ENCODE peak calls at places on chromosomes 13 and 19, in ten cellular contexts. One of them, this sample, is unnamed.

GRCh38 chr13:28199089-28199488 is 60.7 kb downstream of the PAN3 start:
- DNase-seq in OCI-LY7: no peak
- DNase-seq in AG08395: no peak
- DNase-seq in COLO829: no peak
- DNase-seq in A549: no peak
- DNase-seq in stimulated activated CD8-positive, alpha-beta memory T cell treated with anti-CD3 and anti-CD28 coated beads, Interleukin-7, amount 100 ng/mL, for 48 hours: no peak
- DNase-seq in SW 1271: no peak
- DNase-seq in RWPE1: no peak
- DNase-seq in endodermal cell: no peak
- DNase-seq in ELF-1: no peak
- DNase-seq in this sample: peak; percentile 31

GRCh38 chr19:17739121-17739875 is 12.0 kb upstream of the FCHO1 start:
- DNase-seq in OCI-LY7: peak; percentile 80
- DNase-seq in AG08395: no peak
- DNase-seq in COLO829: no peak
- DNase-seq in A549: no peak
- DNase-seq in stimulated activated CD8-positive, alpha-beta memory T cell treated with anti-CD3 and anti-CD28 coated beads, Interleukin-7, amount 100 ng/mL, for 48 hours: no peak
- DNase-seq in SW 1271: no peak
- DNase-seq in RWPE1: no peak
- DNase-seq in endodermal cell: no peak
- DNase-seq in ELF-1: no peak
- DNase-seq in this sample: no peak

GRCh38 chr19:17655751-17656480 is 32.2 kb downstream of the UNC13A start:
- DNase-seq in OCI-LY7: no peak
- DNase-seq in AG08395: no peak
- DNase-seq in COLO829: no peak
- DNase-seq in A549: no peak
- DNase-seq in stimulated activated CD8-positive, alpha-beta memory T cell treated with anti-CD3 and anti-CD28 coated beads, Interleukin-7, amount 100 ng/mL, for 48 hours: no peak
- DNase-seq in SW 1271: no peak
- DNase-seq in RWPE1: no peak
- DNase-seq in endodermal cell: no peak
- DNase-seq in ELF-1: no peak
- DNase-seq in this sample: no peak

GRCh38 chr19:37506387-37507166 is at the start of gene ZNF793:
- DNase-seq in OCI-LY7: peak; percentile 5
- DNase-seq in AG08395: peak; percentile 78
- DNase-seq in COLO829: peak; percentile 9
- DNase-seq in A549: no peak
- DNase-seq in stimulated activated CD8-positive, alpha-beta memory T cell treated with anti-CD3 and anti-CD28 coated beads, Interleukin-7, amount 100 ng/mL, for 48 hours: peak; percentile 66
- DNase-seq in SW 1271: peak; percentile 64
- DNase-seq in RWPE1: peak; percentile 64
- DNase-seq in endodermal cell: peak; percentile 94
- DNase-seq in ELF-1: peak; percentile 91
- DNase-seq in this sample: peak; percentile 96

GRCh38 chr13:107441279-107441678 is 774.1 kb downstream of the LIG4 start:
- DNase-seq in OCI-LY7: no peak
- DNase-seq in AG08395: peak; percentile 16
- DNase-seq in COLO829: peak; percentile 12
- DNase-seq in A549: no peak
- DNase-seq in stimulated activated CD8-positive, alpha-beta memory T cell treated with anti-CD3 and anti-CD28 coated beads, Interleukin-7, amount 100 ng/mL, for 48 hours: no peak
- DNase-seq in SW 1271: no peak
- DNase-seq in RWPE1: peak; percentile 11
- DNase-seq in endodermal cell: no peak
- DNase-seq in ELF-1: no peak
- DNase-seq in this sample: no peak

GRCh38 chr19:57560049-57560491 is 407 bp upstream of the ZNF550 start:
- DNase-seq in OCI-LY7: no peak
- DNase-seq in AG08395: peak; percentile 69
- DNase-seq in COLO829: peak; percentile 35
- DNase-seq in A549: no peak
- DNase-seq in stimulated activated CD8-positive, alpha-beta memory T cell treated with anti-CD3 and anti-CD28 coated beads, Interleukin-7, amount 100 ng/mL, for 48 hours: no peak
- DNase-seq in SW 1271: no peak
- DNase-seq in RWPE1: peak; percentile 64
- DNase-seq in endodermal cell: no peak
- DNase-seq in ELF-1: no peak
- DNase-seq in this sample: no peak

GRCh38 chr19:28641395-28641794 is 571.6 kb downstream of the UQCRFS1 start:
- DNase-seq in OCI-LY7: no peak
- DNase-seq in AG08395: no peak
- DNase-seq in COLO829: no peak
- DNase-seq in A549: no peak
- DNase-seq in stimulated activated CD8-positive, alpha-beta memory T cell treated with anti-CD3 and anti-CD28 coated beads, Interleukin-7, amount 100 ng/mL, for 48 hours: no peak
- DNase-seq in SW 1271: no peak
- DNase-seq in RWPE1: no peak
- DNase-seq in endodermal cell: no peak
- DNase-seq in ELF-1: no peak
- DNase-seq in this sample: peak; percentile 18

GRCh38 chr13:30971575-30971974 is 39.1 kb downstream of the TEX26 start:
- DNase-seq in OCI-LY7: no peak
- DNase-seq in AG08395: no peak
- DNase-seq in COLO829: no peak
- DNase-seq in A549: no peak
- DNase-seq in stimulated activated CD8-positive, alpha-beta memory T cell treated with anti-CD3 and anti-CD28 coated beads, Interleukin-7, amount 100 ng/mL, for 48 hours: no peak
- DNase-seq in SW 1271: no peak
- DNase-seq in RWPE1: no peak
- DNase-seq in endodermal cell: no peak
- DNase-seq in ELF-1: no peak
- DNase-seq in this sample: no peak

GRCh38 chr19:2716722-2717637 is 4.2 kb downstream of the DIRAS1 start:
- DNase-seq in OCI-LY7: no peak
- DNase-seq in AG08395: no peak
- DNase-seq in COLO829: no peak
- DNase-seq in A549: no peak
- DNase-seq in stimulated activated CD8-positive, alpha-beta memory T cell treated with anti-CD3 and anti-CD28 coated beads, Interleukin-7, amount 100 ng/mL, for 48 hours: no peak
- DNase-seq in SW 1271: no peak
- DNase-seq in RWPE1: no peak
- DNase-seq in endodermal cell: no peak
- DNase-seq in ELF-1: peak; percentile 44
- DNase-seq in this sample: no peak

GRCh38 chr19:35355851-35356460 is 2.3 kb upstream of the FFAR3 start:
- DNase-seq in OCI-LY7: no peak
- DNase-seq in AG08395: no peak
- DNase-seq in COLO829: no peak
- DNase-seq in A549: no peak
- DNase-seq in stimulated activated CD8-positive, alpha-beta memory T cell treated with anti-CD3 and anti-CD28 coated beads, Interleukin-7, amount 100 ng/mL, for 48 hours: no peak
- DNase-seq in SW 1271: no peak
- DNase-seq in RWPE1: no peak
- DNase-seq in endodermal cell: peak; percentile 49
- DNase-seq in ELF-1: no peak
- DNase-seq in this sample: no peak

GRCh38 chr13:107843281-107843680 is 372.1 kb downstream of the LIG4 start:
- DNase-seq in OCI-LY7: no peak
- DNase-seq in AG08395: no peak
- DNase-seq in COLO829: no peak
- DNase-seq in A549: no peak
- DNase-seq in stimulated activated CD8-positive, alpha-beta memory T cell treated with anti-CD3 and anti-CD28 coated beads, Interleukin-7, amount 100 ng/mL, for 48 hours: no peak
- DNase-seq in SW 1271: no peak
- DNase-seq in RWPE1: no peak
- DNase-seq in endodermal cell: no peak
- DNase-seq in ELF-1: no peak
- DNase-seq in this sample: peak; percentile 88

GRCh38 chr19:4449022-4449825 is 8.4 kb downstream of the UBXN6 start:
- DNase-seq in OCI-LY7: no peak
- DNase-seq in AG08395: no peak
- DNase-seq in COLO829: no peak
- DNase-seq in A549: no peak
- DNase-seq in stimulated activated CD8-positive, alpha-beta memory T cell treated with anti-CD3 and anti-CD28 coated beads, Interleukin-7, amount 100 ng/mL, for 48 hours: no peak
- DNase-seq in SW 1271: no peak
- DNase-seq in RWPE1: no peak
- DNase-seq in endodermal cell: no peak
- DNase-seq in ELF-1: no peak
- DNase-seq in this sample: no peak

GRCh38 chr13:67299072-67299635 is 69.0 kb upstream of the PCDH9 start:
- DNase-seq in OCI-LY7: no peak
- DNase-seq in AG08395: peak; percentile 73
- DNase-seq in COLO829: peak; percentile 14
- DNase-seq in A549: no peak
- DNase-seq in stimulated activated CD8-positive, alpha-beta memory T cell treated with anti-CD3 and anti-CD28 coated beads, Interleukin-7, amount 100 ng/mL, for 48 hours: no peak
- DNase-seq in SW 1271: no peak
- DNase-seq in RWPE1: peak; percentile 61
- DNase-seq in endodermal cell: no peak
- DNase-seq in ELF-1: no peak
- DNase-seq in this sample: no peak

GRCh38 chr13:109389456-109389855 is 396.9 kb downstream of the IRS2 start:
- DNase-seq in OCI-LY7: no peak
- DNase-seq in AG08395: peak; percentile 41
- DNase-seq in COLO829: no peak
- DNase-seq in A549: no peak
- DNase-seq in stimulated activated CD8-positive, alpha-beta memory T cell treated with anti-CD3 and anti-CD28 coated beads, Interleukin-7, amount 100 ng/mL, for 48 hours: no peak
- DNase-seq in SW 1271: no peak
- DNase-seq in RWPE1: no peak
- DNase-seq in endodermal cell: no peak
- DNase-seq in ELF-1: no peak
- DNase-seq in this sample: no peak

GRCh38 chr19:18939922-18940775 is 868 bp downstream of the HOMER3 start:
- DNase-seq in OCI-LY7: no peak
- DNase-seq in AG08395: peak; percentile 79
- DNase-seq in COLO829: no peak
- DNase-seq in A549: peak; percentile 44
- DNase-seq in stimulated activated CD8-positive, alpha-beta memory T cell treated with anti-CD3 and anti-CD28 coated beads, Interleukin-7, amount 100 ng/mL, for 48 hours: no peak
- DNase-seq in SW 1271: peak; percentile 19
- DNase-seq in RWPE1: peak; percentile 84
- DNase-seq in endodermal cell: peak; percentile 81
- DNase-seq in ELF-1: no peak
- DNase-seq in this sample: no peak

GRCh38 chr13:110107568-110108347 is 199.2 kb downstream of the COL4A1 start:
- DNase-seq in OCI-LY7: no peak
- DNase-seq in AG08395: no peak
- DNase-seq in COLO829: no peak
- DNase-seq in A549: no peak
- DNase-seq in stimulated activated CD8-positive, alpha-beta memory T cell treated with anti-CD3 and anti-CD28 coated beads, Interleukin-7, amount 100 ng/mL, for 48 hours: no peak
- DNase-seq in SW 1271: no peak
- DNase-seq in RWPE1: no peak
- DNase-seq in endodermal cell: peak; percentile 85
- DNase-seq in ELF-1: peak; percentile 55
- DNase-seq in this sample: peak; percentile 70

GRCh38 chr19:54473983-54474382 is 887 bp upstream of the CDC42EP5 start:
- DNase-seq in OCI-LY7: no peak
- DNase-seq in AG08395: no peak
- DNase-seq in COLO829: no peak
- DNase-seq in A549: no peak
- DNase-seq in stimulated activated CD8-positive, alpha-beta memory T cell treated with anti-CD3 and anti-CD28 coated beads, Interleukin-7, amount 100 ng/mL, for 48 hours: no peak
- DNase-seq in SW 1271: no peak
- DNase-seq in RWPE1: no peak
- DNase-seq in endodermal cell: no peak
- DNase-seq in ELF-1: no peak
- DNase-seq in this sample: no peak

GRCh38 chr19:15532779-15533521 is 24.6 kb downstream of the CYP4F22 start:
- DNase-seq in OCI-LY7: no peak
- DNase-seq in AG08395: no peak
- DNase-seq in COLO829: no peak
- DNase-seq in A549: no peak
- DNase-seq in stimulated activated CD8-positive, alpha-beta memory T cell treated with anti-CD3 and anti-CD28 coated beads, Interleukin-7, amount 100 ng/mL, for 48 hours: no peak
- DNase-seq in SW 1271: no peak
- DNase-seq in RWPE1: peak; percentile 60
- DNase-seq in endodermal cell: no peak
- DNase-seq in ELF-1: no peak
- DNase-seq in this sample: no peak

GRCh38 chr19:31331536-31331935 is 17.7 kb downstream of the TSHZ3 start:
- DNase-seq in OCI-LY7: no peak
- DNase-seq in AG08395: no peak
- DNase-seq in COLO829: no peak
- DNase-seq in A549: no peak
- DNase-seq in stimulated activated CD8-positive, alpha-beta memory T cell treated with anti-CD3 and anti-CD28 coated beads, Interleukin-7, amount 100 ng/mL, for 48 hours: no peak
- DNase-seq in SW 1271: no peak
- DNase-seq in RWPE1: no peak
- DNase-seq in endodermal cell: no peak
- DNase-seq in ELF-1: no peak
- DNase-seq in this sample: no peak

GRCh38 chr19:33444993-33445751 is 71.7 kb downstream of the CEBPG start:
- DNase-seq in OCI-LY7: no peak
- DNase-seq in AG08395: no peak
- DNase-seq in COLO829: no peak
- DNase-seq in A549: no peak
- DNase-seq in stimulated activated CD8-positive, alpha-beta memory T cell treated with anti-CD3 and anti-CD28 coated beads, Interleukin-7, amount 100 ng/mL, for 48 hours: no peak
- DNase-seq in SW 1271: no peak
- DNase-seq in RWPE1: no peak
- DNase-seq in endodermal cell: no peak
- DNase-seq in ELF-1: no peak
- DNase-seq in this sample: no peak

GRCh38 chr19:52296400-52296772 is 583 bp upstream of the ZNF480 start:
- DNase-seq in OCI-LY7: no peak
- DNase-seq in AG08395: no peak
- DNase-seq in COLO829: no peak
- DNase-seq in A549: no peak
- DNase-seq in stimulated activated CD8-positive, alpha-beta memory T cell treated with anti-CD3 and anti-CD28 coated beads, Interleukin-7, amount 100 ng/mL, for 48 hours: no peak
- DNase-seq in SW 1271: no peak
- DNase-seq in RWPE1: no peak
- DNase-seq in endodermal cell: no peak
- DNase-seq in ELF-1: no peak
- DNase-seq in this sample: peak; percentile 13

GRCh38 chr13:82165396-82166174 is 1716.7 kb downstream of the SLITRK1 start:
- DNase-seq in OCI-LY7: no peak
- DNase-seq in AG08395: no peak
- DNase-seq in COLO829: peak; percentile 5
- DNase-seq in A549: no peak
- DNase-seq in stimulated activated CD8-positive, alpha-beta memory T cell treated with anti-CD3 and anti-CD28 coated beads, Interleukin-7, amount 100 ng/mL, for 48 hours: no peak
- DNase-seq in SW 1271: no peak
- DNase-seq in RWPE1: no peak
- DNase-seq in endodermal cell: no peak
- DNase-seq in ELF-1: peak; percentile 14
- DNase-seq in this sample: no peak

GRCh38 chr19:47518139-47518538 is 3.3 kb upstream of the NAPA start:
- DNase-seq in OCI-LY7: peak; percentile 97
- DNase-seq in AG08395: no peak
- DNase-seq in COLO829: no peak
- DNase-seq in A549: no peak
- DNase-seq in stimulated activated CD8-positive, alpha-beta memory T cell treated with anti-CD3 and anti-CD28 coated beads, Interleukin-7, amount 100 ng/mL, for 48 hours: peak; percentile 72
- DNase-seq in SW 1271: no peak
- DNase-seq in RWPE1: no peak
- DNase-seq in endodermal cell: no peak
- DNase-seq in ELF-1: no peak
- DNase-seq in this sample: no peak

GRCh38 chr13:97301382-97302095 is 79.4 kb downstream of the MBNL2 start:
- DNase-seq in OCI-LY7: no peak
- DNase-seq in AG08395: no peak
- DNase-seq in COLO829: no peak
- DNase-seq in A549: no peak
- DNase-seq in stimulated activated CD8-positive, alpha-beta memory T cell treated with anti-CD3 and anti-CD28 coated beads, Interleukin-7, amount 100 ng/mL, for 48 hours: no peak
- DNase-seq in SW 1271: no peak
- DNase-seq in RWPE1: no peak
- DNase-seq in endodermal cell: no peak
- DNase-seq in ELF-1: no peak
- DNase-seq in this sample: no peak

GRCh38 chr19:5593245-5593962 is 25.7 kb upstream of the TINCR start:
- DNase-seq in OCI-LY7: no peak
- DNase-seq in AG08395: no peak
- DNase-seq in COLO829: no peak
- DNase-seq in A549: no peak
- DNase-seq in stimulated activated CD8-positive, alpha-beta memory T cell treated with anti-CD3 and anti-CD28 coated beads, Interleukin-7, amount 100 ng/mL, for 48 hours: no peak
- DNase-seq in SW 1271: no peak
- DNase-seq in RWPE1: no peak
- DNase-seq in endodermal cell: no peak
- DNase-seq in ELF-1: no peak
- DNase-seq in this sample: no peak

GRCh38 chr19:5850743-5851293 is 431 bp downstream of the FUT3 start:
- DNase-seq in OCI-LY7: peak; percentile 16
- DNase-seq in AG08395: no peak
- DNase-seq in COLO829: no peak
- DNase-seq in A549: no peak
- DNase-seq in stimulated activated CD8-positive, alpha-beta memory T cell treated with anti-CD3 and anti-CD28 coated beads, Interleukin-7, amount 100 ng/mL, for 48 hours: no peak
- DNase-seq in SW 1271: no peak
- DNase-seq in RWPE1: peak; percentile 29
- DNase-seq in endodermal cell: no peak
- DNase-seq in ELF-1: no peak
- DNase-seq in this sample: no peak

GRCh38 chr19:16199275-16199932 is 1.7 kb downstream of the AP1M1 start:
- DNase-seq in OCI-LY7: no peak
- DNase-seq in AG08395: no peak
- DNase-seq in COLO829: no peak
- DNase-seq in A549: no peak
- DNase-seq in stimulated activated CD8-positive, alpha-beta memory T cell treated with anti-CD3 and anti-CD28 coated beads, Interleukin-7, amount 100 ng/mL, for 48 hours: no peak
- DNase-seq in SW 1271: no peak
- DNase-seq in RWPE1: no peak
- DNase-seq in endodermal cell: no peak
- DNase-seq in ELF-1: no peak
- DNase-seq in this sample: no peak

GRCh38 chr13:103638706-103639105 is 572.5 kb upstream of the SLC10A2 start:
- DNase-seq in OCI-LY7: no peak
- DNase-seq in AG08395: no peak
- DNase-seq in COLO829: no peak
- DNase-seq in A549: no peak
- DNase-seq in stimulated activated CD8-positive, alpha-beta memory T cell treated with anti-CD3 and anti-CD28 coated beads, Interleukin-7, amount 100 ng/mL, for 48 hours: no peak
- DNase-seq in SW 1271: no peak
- DNase-seq in RWPE1: no peak
- DNase-seq in endodermal cell: no peak
- DNase-seq in ELF-1: no peak
- DNase-seq in this sample: no peak